ENCODE peak calls at places on chromosomes 4 and X, in eight cellular contexts. B is HCT116, A is GM23248, D is aorta, F is trophoblast cell, T is PC-3, Y is right atrium auricular region, H is heart left ventricle. W is an unnamed sample. For H3K4me1, the result is how much of the 10 kb centered on the place peaks cover.

GRCh38 chr4:26238782-26239647 is 81.8 kb upstream of the RBPJ start:
- DNase-seq in B (no peak), A (peak), D (no peak), F (no peak), T (peak), Y (no peak), H (no peak), W (peak)

GRCh38 chrX:129690435-129690834 is 35.7 kb upstream of the APLN start:
- DNase-seq in B (no peak), A (peak), D (no peak), F (no peak), T (no peak), Y (no peak), H (peak), W (no peak)

GRCh38 chrX:44675364-44676024 is 132.8 kb upstream of the FUNDC1 start:
- DNase-seq in B (no peak), A (peak), D (no peak), F (no peak), T (peak), Y (no peak), H (peak), W (peak)

GRCh38 chr4:177064724-177065394 is 244.8 kb upstream of the NEIL3 start:
- DNase-seq in B (no peak), A (no peak), D (no peak), F (no peak), T (no peak), Y (no peak), H (no peak), W (no peak)

GRCh38 chr4:8305851-8306361 is 36.4 kb downstream of the HTRA3 start:
- DNase-seq in B (no peak), A (no peak), D (peak), F (no peak), T (no peak), Y (peak), H (peak), W (no peak)

GRCh38 chrX:153687121-153688039 is at the start of gene SLC6A8:
- DNase-seq in B (peak), A (peak), D (peak), F (peak), T (peak), Y (peak), H (peak), W (no peak)

GRCh38 chr4:127648061-127648460 is 15.3 kb downstream of the INTU start:
- DNase-seq in B (no peak), A (peak), D (no peak), F (no peak), T (no peak), Y (no peak), H (no peak), W (no peak)

GRCh38 chrX:39576081-39576701 is 521.6 kb downstream of the BCOR start:
- DNase-seq in B (no peak), A (no peak), D (peak), F (no peak), T (no peak), Y (no peak), H (no peak), W (no peak)

GRCh38 chr4:11438647-11439046 is 10.0 kb upstream of the HS3ST1 start:
- DNase-seq in B (no peak), A (no peak), D (no peak), F (no peak), T (no peak), Y (no peak), H (no peak), W (no peak)

GRCh38 chr4:152390216-152390615 is 145.7 kb downstream of the FBXW7 start:
- DNase-seq in B (no peak), A (no peak), D (no peak), F (peak), T (no peak), Y (no peak), H (no peak), W (no peak)

GRCh38 chrX:3712080-3712869 is 1.2 kb downstream of the PRKX start:
- DNase-seq in B (no peak), A (peak), D (peak), F (peak), T (peak), Y (no peak), H (no peak), W (no peak)

GRCh38 chr4:14879643-14880042 is 122.6 kb upstream of the CPEB2 start:
- DNase-seq in B (no peak), A (no peak), D (no peak), F (peak), T (no peak), Y (no peak), H (no peak), W (peak)

GRCh38 chrX:39818071-39818470 is 279.7 kb downstream of the BCOR start:
- DNase-seq in B (no peak), A (no peak), D (no peak), F (no peak), T (no peak), Y (no peak), H (no peak), W (no peak)

GRCh38 chrX:84188320-84188834 is 378 bp upstream of the RPS6KA6 start:
- DNase-seq in B (no peak), A (peak), D (peak), F (peak), T (peak), Y (no peak), H (peak), W (peak)

GRCh38 chr4:102824398-102824797 is 3.0 kb downstream of the UBE2D3 start:
- DNase-seq in B (no peak), A (peak), D (no peak), F (no peak), T (no peak), Y (no peak), H (no peak), W (no peak)

GRCh38 chr4:93827272-93827947 is 1.1 kb upstream of the ATOH1 start:
- DNase-seq in B (no peak), A (no peak), D (no peak), F (no peak), T (no peak), Y (no peak), H (no peak), W (no peak)

GRCh38 chr4:2291705-2292651 is 30.1 kb upstream of the MXD4 start:
- DNase-seq in B (no peak), A (no peak), D (peak), F (no peak), T (no peak), Y (no peak), H (peak), W (no peak)

GRCh38 chr4:28744066-28744465 is 1883.4 kb downstream of the STIM2 start:
- DNase-seq in B (no peak), A (peak), D (no peak), F (no peak), T (peak), Y (no peak), H (no peak), W (peak)

GRCh38 chr4:11631416-11631815 is 202.7 kb upstream of the HS3ST1 start:
- DNase-seq in B (no peak), A (no peak), D (no peak), F (no peak), T (peak), Y (no peak), H (no peak), W (peak)

GRCh38 chr4:40502936-40503335 is 126.7 kb downstream of the RBM47 start:
- DNase-seq in B (no peak), A (peak), D (no peak), F (no peak), T (no peak), Y (no peak), H (no peak), W (no peak)
- H3K4me1 ChIP-seq in B (under half), A (under half), D (under half), F (under half), T (under half), Y (under half), H (under half), W (under half)

GRCh38 chrX:31449064-31449463 is 377.2 kb upstream of the FTHL17 start:
- DNase-seq in B (no peak), A (no peak), D (no peak), F (no peak), T (no peak), Y (no peak), H (no peak), W (no peak)
- H3K4me1 ChIP-seq in B (under half), A (under half), D (under half), F (under half), T (under half), Y (under half), H (under half), W (under half)

DNA sequence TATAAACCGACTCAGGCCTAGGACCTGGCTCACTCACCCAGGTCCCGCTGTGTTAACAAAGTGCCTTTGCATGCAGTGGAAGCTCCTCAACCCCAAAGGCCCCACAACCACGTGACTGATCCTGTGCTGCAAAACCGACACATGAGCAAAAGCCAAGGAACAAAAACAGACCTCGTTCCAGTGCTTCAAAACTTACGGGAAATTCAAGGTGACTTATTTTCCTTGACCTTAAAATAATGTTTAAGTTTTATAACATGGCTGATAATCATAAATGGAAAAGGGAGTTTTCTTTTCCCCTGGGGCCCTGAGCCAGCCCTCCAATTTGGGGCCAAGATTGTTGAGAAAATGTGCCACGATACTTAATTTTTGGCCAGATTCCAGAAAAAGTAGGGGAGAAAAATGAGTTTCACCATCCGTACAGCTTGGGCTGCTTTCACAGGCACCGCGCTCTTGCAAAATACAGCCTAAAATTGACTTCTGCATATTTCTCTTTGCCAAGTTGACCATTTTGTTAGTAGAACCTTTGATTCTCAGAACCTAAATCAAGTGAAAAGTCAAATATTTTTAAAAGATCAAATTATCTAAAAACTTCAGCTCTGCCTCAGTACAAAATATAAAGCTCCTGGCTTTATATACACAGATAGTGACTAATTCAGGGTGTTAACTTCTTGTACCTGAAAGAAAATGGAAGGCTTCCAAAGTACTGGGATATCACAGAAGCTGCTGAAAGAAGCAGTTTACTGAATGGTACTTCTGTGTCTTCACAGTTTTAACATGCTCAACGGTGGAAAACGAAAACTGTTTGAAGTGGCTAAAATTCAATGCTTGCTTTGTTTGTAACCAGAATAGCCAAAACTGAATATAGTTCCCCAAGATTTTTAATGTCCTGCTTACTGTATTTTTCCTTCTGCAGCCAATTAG is 93.8 kb downstream of the APBB2 start:
- DNase-seq in B (no peak), A (peak), D (peak), F (no peak), T (no peak), Y (peak), H (peak), W (peak)
- H3K4me1 ChIP-seq in B (under half), A (under half), D (under half), F (under half), T (under half), Y (under half), H (under half), W (under half)

DNA sequence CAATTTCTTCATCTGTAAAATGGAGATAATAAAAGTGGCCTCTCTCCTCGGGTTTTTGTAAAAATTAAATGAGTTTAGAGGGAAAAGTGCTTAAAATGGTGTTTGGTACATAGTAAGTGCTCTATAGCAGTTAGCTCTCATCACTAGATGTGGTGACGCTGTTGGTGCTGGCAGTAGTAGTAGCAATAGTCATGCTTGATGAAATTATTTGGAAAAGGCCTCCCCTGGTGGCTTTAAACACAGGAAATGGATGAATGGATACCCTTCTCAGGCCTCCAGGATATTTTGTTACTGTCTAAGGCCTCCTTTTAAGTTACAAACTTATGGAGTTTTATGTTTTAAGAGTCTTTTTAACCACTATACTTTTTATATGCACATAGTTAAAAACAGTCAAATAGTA is 142.9 kb downstream of the CBR4 start:
- DNase-seq in B (no peak), A (peak), D (no peak), F (no peak), T (no peak), Y (no peak), H (no peak), W (no peak)
- H3K4me1 ChIP-seq in B (under half), A (half or more), D (under half), F (under half), T (under half), Y (half or more), H (under half), W (under half)